ENCODE peak calls at places on chromosomes 7 and 10, in four cellular contexts. H is heart left ventricle, Q is body of pancreas, F is ovary. E is an unnamed sample.

GRCh38 chr10:90125966-90126600 is 424.7 kb downstream of the KIF20B start:
- DNase-seq in F (no peak), H (no peak), Q (no peak), E (no peak)

GRCh38 chr10:43259981-43260761 is 6.7 kb downstream of the RASGEF1A start:
- DNase-seq in F (peak; percentile 16), H (peak; percentile 58), Q (peak; percentile 52), E (peak; percentile 64)

GRCh38 chr10:69726850-69727249 is 74.9 kb upstream of the COL13A1 start:
- DNase-seq in Q (no peak), F (no peak), H (no peak), E (no peak)

GRCh38 chr10:97463363-97464132 is 17.6 kb downstream of the ZDHHC16 start:
- DNase-seq in Q (peak; percentile 71), F (no peak), H (peak; percentile 28), E (no peak)

GRCh38 chr10:61140765-61141392 is 196.9 kb upstream of the RHOBTB1 start:
- DNase-seq in F (peak; percentile 23), H (peak; percentile 28), Q (peak; percentile 42), E (peak; percentile 67)

GRCh38 chr10:128744092-128744491 is 617.9 kb upstream of the MKI67 start:
- DNase-seq in F (no peak), H (no peak), Q (no peak), E (no peak)

GRCh38 chr10:84221916-84222315 is 3.4 kb downstream of the LRIT2 start:
- DNase-seq in Q (no peak), H (no peak), F (no peak), E (no peak)

GRCh38 chr7:29807179-29807841 is 1.0 kb downstream of the WIPF3 start:
- DNase-seq in F (peak; percentile 58), H (peak; percentile 54), Q (peak; percentile 58), E (no peak)

GRCh38 chr10:32207544-32207943 is 139.4 kb downstream of the EPC1 start:
- DNase-seq in Q (peak; percentile 66), F (peak; percentile 20), H (peak; percentile 30), E (no peak)

GRCh38 chr7:136526408-136527105 is 341.9 kb upstream of the CHRM2 start:
- DNase-seq in H (no peak), F (no peak), Q (no peak), E (no peak)

GRCh38 chr7:28149291-28150101 is 31.1 kb downstream of the JAZF1 start:
- DNase-seq in F (no peak), H (no peak), Q (no peak), E (no peak)

GRCh38 chr10:77565590-77566023 is 72.0 kb downstream of the KCNMA1 start:
- DNase-seq in F (no peak), Q (no peak), H (no peak), E (no peak)

GRCh38 chr7:137986252-137987010 is 15.5 kb downstream of the CREB3L2 start:
- DNase-seq in Q (no peak), F (peak; percentile 64), H (no peak), E (peak; percentile 79)

GRCh38 chr10:129778571-129778970 is 185.5 kb downstream of the EBF3 start:
- DNase-seq in F (no peak), H (no peak), Q (no peak), E (no peak)

GRCh38 chr7:112654322-112655216 is 135.6 kb downstream of the TMEM168 start:
- DNase-seq in Q (no peak), H (no peak), F (no peak), E (no peak)

GRCh38 chr10:74189999-74190421 is 39.0 kb downstream of the ADK start:
- DNase-seq in Q (no peak), H (no peak), F (no peak), E (no peak)

GRCh38 chr10:3123571-3124411 is 48.8 kb downstream of the PITRM1 start:
- DNase-seq in Q (no peak), H (no peak), F (no peak), E (no peak)
- H3K27ac ChIP-seq in Q (no peak overlapping the region), H (no peak overlapping the region), F (no peak overlapping the region), E (no peak overlapping the region)

GRCh38 chr7:156196649-156197048 is 384.4 kb upstream of the SHH start:
- DNase-seq in F (no peak), H (no peak), Q (no peak), E (no peak)
- TF ChIP-seq POLR2A in F (no peak), H (no peak), Q (no peak), E (no peak)

GRCh38 chr7:128724743-128725142 is 14.4 kb upstream of the CALU start:
- DNase-seq in Q (no peak), F (no peak), H (no peak), E (no peak)

GRCh38 chr7:128718967-128719642 is 20.1 kb upstream of the CALU start:
- DNase-seq in H (no peak), F (no peak), Q (no peak), E (no peak)

GRCh38 chr7:128725524-128725923 is 13.6 kb upstream of the CALU start:
- DNase-seq in Q (no peak), H (no peak), F (no peak), E (no peak)

GRCh38 chr7:128726031-128726430 is 13.1 kb upstream of the CALU start:
- DNase-seq in H (no peak), F (no peak), Q (no peak), E (no peak)

DNA sequence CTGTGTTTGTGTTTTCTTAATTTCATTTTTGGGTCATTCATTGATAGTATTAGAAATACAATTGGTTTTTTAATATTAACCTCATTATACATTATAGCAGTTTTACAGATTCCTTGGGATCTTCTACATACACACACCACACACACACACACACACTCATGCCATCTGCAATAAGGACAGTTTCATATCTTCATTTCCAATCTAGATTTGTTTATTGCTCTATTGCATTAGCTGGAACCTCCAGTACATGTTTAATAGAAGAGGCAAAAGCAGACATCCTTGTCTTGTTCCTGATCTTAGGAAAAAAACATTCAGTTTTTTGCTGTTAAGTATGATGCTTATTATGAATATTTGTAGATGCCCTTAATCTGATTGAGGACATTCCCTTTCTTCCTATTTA is 17.8 kb upstream of the CALU start:
- DNase-seq in Q (no peak), F (no peak), H (no peak), E (no peak)
- TF ChIP-seq CTCF in Q (no peak), F (no peak), H (no peak), E (no peak)

DNA sequence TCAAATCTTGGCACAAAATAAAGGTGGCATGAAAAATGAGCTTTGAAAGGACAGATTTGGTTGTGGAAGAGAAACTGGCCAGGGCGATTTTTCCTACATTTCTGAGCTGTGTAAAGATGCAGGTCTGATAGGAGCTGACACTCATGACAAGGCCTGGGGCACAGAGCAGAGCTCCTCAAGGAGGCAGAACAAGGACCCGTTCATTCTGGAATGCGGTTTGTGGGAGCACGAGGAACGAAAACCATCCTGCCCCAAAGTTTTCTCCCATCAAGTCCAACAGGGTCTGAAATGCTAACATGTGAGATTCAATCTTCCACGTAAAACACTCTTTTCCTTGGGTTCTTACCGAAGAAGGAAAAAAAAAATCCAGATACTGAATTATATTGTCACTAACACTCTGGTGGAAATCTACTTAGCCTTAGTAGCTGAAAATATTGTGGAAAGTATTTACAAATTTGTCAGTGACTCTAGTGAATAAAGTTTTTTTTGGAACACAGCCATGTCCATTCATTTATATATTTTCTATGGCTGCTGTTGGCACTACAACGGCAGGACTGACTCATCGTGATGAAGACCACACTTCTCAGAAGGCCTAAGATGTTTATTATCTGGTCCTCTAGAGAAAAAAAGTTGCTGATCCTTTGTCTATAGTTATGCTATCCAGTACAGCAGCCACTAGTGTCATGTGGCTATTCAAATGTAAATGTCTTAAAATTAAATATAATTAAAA is 215.7 kb downstream of the BAMBI start:
- DNase-seq in H (no peak), Q (no peak), F (no peak), E (no peak)
- H3K27ac ChIP-seq in H (no peak overlapping the region), Q (no peak overlapping the region), F (no peak overlapping the region), E (no peak overlapping the region)

GRCh38 chr7:157907091-157907490 is 570.3 kb downstream of the DNAJB6 start:
- DNase-seq in H (no peak), Q (no peak), F (no peak), E (peak; percentile 24)

GRCh38 chr7:157905740-157906461 is 569.1 kb downstream of the DNAJB6 start:
- DNase-seq in F (no peak), H (peak; percentile 59), Q (no peak), E (peak; percentile 46)

GRCh38 chr7:157907998-157908782 is 571.4 kb downstream of the DNAJB6 start:
- DNase-seq in Q (no peak), F (no peak), H (no peak), E (no peak)

GRCh38 chr7:157904866-157905215 is 568.0 kb downstream of the DNAJB6 start:
- DNase-seq in Q (no peak), F (no peak), H (no peak), E (no peak)

GRCh38 chr7:157906583-157906982 is 569.8 kb downstream of the DNAJB6 start:
- DNase-seq in H (no peak), Q (no peak), F (no peak), E (peak; percentile 20)
- TF ChIP-seq POLR2A in H (no peak), Q (no peak), F (no peak), E (no peak)

GRCh38 chr7:93120981-93121549 is 3.3 kb upstream of the SAMD9 start:
- DNase-seq in Q (no peak), F (no peak), H (no peak), E (no peak)
- TF ChIP-seq CTCF in Q (no peak), F (no peak), H (no peak), E (no peak)